ENCODE peak calls at places on chromosome 7, in nine cellular contexts. R is adrenal gland, Y is colonic mucosa, A is PC-3, M is thoracic aorta, K is Caco-2, P is cardiac muscle cell, B is right cardiac atrium, U is neuronal stem cell. S is an unnamed sample. For H3K4me1, the result is how much of the 10 kb centered on the place peaks cover.

GRCh38 chr7:151607464-151607867 is 87.8 kb upstream of the RHEB start:
- DNase-seq in A (peak), K (no peak), M (no peak), U (no peak), R (no peak), P (no peak), Y (no peak), B (no peak), S (no peak)

GRCh38 chr7:138882249-138882648 is 84.3 kb upstream of the ATP6V0A4 start:
- DNase-seq in B (no peak), R (no peak), Y (no peak), M (no peak), U (no peak), A (no peak), K (no peak), P (no peak), S (no peak)

GRCh38 chr7:95772298-95772770 is at the start of gene DYNC1I1:
- DNase-seq in Y (peak), M (peak), R (peak), P (peak), K (peak), U (peak), A (peak), B (peak), S (peak)

GRCh38 chr7:77759294-77759889 is 38.8 kb downstream of the TMEM60 start:
- DNase-seq in Y (peak), P (peak), R (peak), M (peak), A (peak), U (peak), K (peak), B (no peak), S (no peak)

GRCh38 chr7:4836206-4836661 is 25.6 kb downstream of the PAPOLB start:
- DNase-seq in P (no peak), R (no peak), K (no peak), M (no peak), U (no peak), B (peak), Y (no peak), A (no peak), S (no peak)

GRCh38 chr7:41058986-41059741 is 643.7 kb downstream of the INHBA start:
- DNase-seq in U (no peak), Y (peak), P (no peak), A (peak), K (peak), R (no peak), M (no peak), B (no peak), S (peak)

GRCh38 chr7:142153400-142153799 is 41.9 kb downstream of the MGAM2 start:
- DNase-seq in U (no peak), M (no peak), A (peak), P (peak), B (no peak), K (peak), R (no peak), Y (no peak), S (no peak)

GRCh38 chr7:152148706-152149105 is 123.2 kb downstream of the GALNT11 start:
- DNase-seq in K (no peak), M (no peak), A (no peak), B (no peak), P (no peak), U (no peak), R (no peak), Y (no peak), S (no peak)

DNA sequence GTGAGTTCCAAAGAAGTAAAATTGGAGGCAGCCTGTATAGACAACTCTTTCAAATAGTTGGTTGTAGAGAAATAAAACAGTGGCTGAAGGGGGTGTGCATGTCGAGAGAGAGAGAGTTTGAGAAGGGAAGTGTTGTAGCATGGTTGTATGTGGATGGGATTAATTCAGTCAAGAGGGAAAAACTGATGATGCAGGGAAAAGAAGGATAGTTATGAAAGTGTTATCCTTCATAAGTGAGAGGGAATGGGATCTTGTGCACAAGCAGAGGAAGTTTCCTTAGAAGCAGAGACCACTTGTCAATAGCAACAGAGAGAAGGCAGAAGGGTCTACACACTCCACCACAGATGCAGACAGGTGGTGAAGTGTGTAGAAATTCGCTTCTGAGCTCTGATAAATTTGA is 30.0 kb upstream of the BPGM start:
- DNase-seq in U (no peak), A (no peak), Y (no peak), P (no peak), M (no peak), B (no peak), K (no peak), R (no peak), S (no peak)
- H3K4me1 ChIP-seq in U (under half), A (half or more), Y (under half), P (under half), M (under half), B (under half), K (under half), R (under half), S (under half)

DNA sequence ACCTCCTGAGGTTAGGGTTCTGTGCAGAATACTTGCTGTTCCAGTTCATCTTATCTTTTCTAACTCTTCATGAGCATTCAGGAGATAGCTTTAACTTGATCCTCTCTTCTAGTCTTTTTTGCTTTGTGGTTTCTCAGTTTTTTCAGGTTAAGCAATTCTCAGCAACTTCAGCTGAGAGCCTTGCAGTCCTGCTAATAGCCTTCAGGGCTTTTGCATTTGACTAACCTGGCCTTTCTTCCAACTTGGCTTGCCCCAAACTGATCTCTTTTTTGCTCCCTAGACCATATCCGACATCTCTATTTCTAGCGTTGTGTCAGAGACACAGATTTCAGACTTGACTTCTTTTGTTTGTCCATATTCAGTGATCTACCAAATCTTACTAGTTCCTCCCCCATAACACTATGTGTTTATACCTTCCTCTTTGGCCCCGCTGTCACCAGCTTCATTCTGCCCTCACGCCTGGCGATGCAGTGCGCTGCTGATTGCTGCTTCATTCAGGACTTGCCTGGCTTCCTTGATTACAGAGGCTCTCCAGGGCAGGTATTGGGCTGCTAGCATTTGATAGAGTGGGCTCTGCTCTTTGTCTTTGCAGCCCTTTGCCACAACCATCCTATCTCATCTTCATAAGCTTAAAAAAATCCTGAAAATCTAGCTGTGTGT is 9.5 kb downstream of the CUL1 start:
- DNase-seq in Y (no peak), R (no peak), A (no peak), M (no peak), P (peak), K (no peak), B (peak), U (no peak), S (no peak)
- H3K4me1 ChIP-seq in Y (under half), R (under half), A (under half), M (under half), P (under half), K (under half), B (under half), U (under half), S (under half)

GRCh38 chr7:30973292-30973691 is 9.5 kb downstream of the GHRHR start:
- DNase-seq in B (no peak), P (no peak), M (no peak), Y (peak), K (no peak), A (no peak), U (no peak), R (no peak), S (no peak)
- H3K4me1 ChIP-seq in B (under half), P (under half), M (under half), Y (under half), K (under half), A (under half), U (under half), R (under half), S (under half)

DNA sequence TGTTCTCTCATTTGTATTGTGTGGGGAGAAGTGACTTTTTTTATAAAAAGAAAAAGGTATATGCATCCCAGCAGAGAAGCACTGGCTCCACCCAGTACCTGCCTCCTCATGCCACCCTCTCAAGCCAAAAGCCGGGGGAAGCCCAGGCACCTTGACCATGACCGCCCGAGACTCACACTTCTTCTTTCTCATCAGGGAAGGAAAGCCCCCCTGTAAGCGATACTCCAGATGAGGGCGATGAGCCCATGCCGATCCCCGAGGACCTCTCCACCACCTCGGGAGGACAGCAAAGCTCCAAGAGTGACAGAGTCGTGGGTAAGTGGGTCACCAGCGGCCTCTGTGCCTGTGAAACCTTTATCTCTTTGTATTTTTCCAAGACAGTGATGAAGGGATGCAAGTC is 22.9 kb downstream of the IKZF1 start:
- DNase-seq in B (no peak), Y (no peak), A (no peak), K (no peak), P (no peak), M (no peak), R (no peak), U (no peak), S (no peak)
- H3K4me1 ChIP-seq in B (under half), Y (under half), A (under half), K (under half), P (under half), M (under half), R (under half), U (under half), S (under half)

GRCh38 chr7:880450-880849 is 4.1 kb downstream of the GET4 start:
- DNase-seq in P (no peak), M (no peak), K (no peak), R (no peak), U (no peak), B (peak), A (no peak), Y (no peak), S (no peak)
- H3K4me1 ChIP-seq in P (under half), M (under half), K (under half), R (under half), U (under half), B (under half), A (under half), Y (under half), S (under half)

GRCh38 chr7:20785211-20786048 is 1.3 kb downstream of the SP8 start:
- DNase-seq in P (peak), M (no peak), K (peak), U (no peak), Y (no peak), R (no peak), A (peak), B (peak), S (no peak)

GRCh38 chr7:20786421-20786778 is 286 bp downstream of the SP8 start:
- DNase-seq in B (no peak), U (no peak), Y (peak), A (no peak), K (peak), R (no peak), M (no peak), P (no peak), S (no peak)

GRCh38 chr7:20786049-20786412 is 655 bp downstream of the SP8 start:
- DNase-seq in A (no peak), M (no peak), Y (no peak), R (no peak), B (no peak), U (no peak), P (no peak), K (no peak), S (no peak)

GRCh38 chr7:20787658-20788057 is 972 bp upstream of the SP8 start:
- DNase-seq in R (no peak), B (no peak), Y (no peak), P (no peak), U (no peak), K (no peak), A (no peak), M (no peak), S (no peak)

GRCh38 chr7:20786779-20787651 is at the start of gene SP8:
- DNase-seq in R (no peak), B (peak), U (peak), K (peak), P (peak), A (no peak), Y (peak), M (no peak), S (no peak)
- H3K4me1 ChIP-seq in R (under half), B (under half), U (under half), K (under half), P (under half), A (under half), Y (under half), M (under half), S (under half)

GRCh38 chr7:130939285-130940095 is 205.5 kb upstream of the KLF14 start:
- DNase-seq in A (peak), P (no peak), Y (no peak), K (no peak), R (no peak), M (no peak), U (no peak), B (no peak), S (no peak)

GRCh38 chr7:130941322-130942210 is 207.6 kb upstream of the KLF14 start:
- DNase-seq in P (no peak), B (peak), U (no peak), K (peak), R (peak), M (no peak), Y (peak), A (peak), S (no peak)

GRCh38 chr7:130940326-130940725 is 206.3 kb upstream of the KLF14 start:
- DNase-seq in P (no peak), U (no peak), B (no peak), A (no peak), R (no peak), K (no peak), Y (no peak), M (no peak), S (no peak)

GRCh38 chr7:130942211-130942964 is 208.4 kb upstream of the KLF14 start:
- DNase-seq in M (no peak), Y (peak), U (no peak), P (no peak), K (peak), B (no peak), A (peak), R (peak), S (no peak)

GRCh38 chr7:130940907-130941306 is 206.9 kb upstream of the KLF14 start:
- DNase-seq in B (no peak), A (peak), M (no peak), K (no peak), Y (no peak), P (no peak), R (no peak), U (no peak), S (no peak)
- H3K4me1 ChIP-seq in B (under half), A (half or more), M (under half), K (under half), Y (under half), P (under half), R (half or more), U (under half), S (under half)

S was measured in foreskin keratinocyte.